ENCODE peak calls at places on chromosomes 12 and 14, in five cellular contexts. Q is HepG2, R is stomach, N is GM23338, G is suprapubic skin. A is an unnamed sample.
A peak's percentile ranks its signal among the peaks of the same experiment; 100 is the strongest.

GRCh38 chr12:107891967-107892366 is 117.5 kb downstream of the ASCL4 start:
- DNase-seq in N (peak; percentile 77), Q (no peak), G (no peak), R (no peak), A (no peak)

GRCh38 chr14:41718477-41719166 is 111.9 kb downstream of the LRFN5 start:
- DNase-seq in R (no peak), N (no peak), Q (no peak), G (no peak), A (no peak)

GRCh38 chr12:15806826-15807225 is 17.6 kb upstream of the EPS8 start:
- DNase-seq in G (no peak), R (no peak), N (no peak), Q (no peak), A (no peak)

GRCh38 chr12:46455648-46456352 is 83.2 kb upstream of the SLC38A2 start:
- DNase-seq in N (no peak), R (peak; percentile 46), Q (peak; percentile 77), G (no peak), A (no peak)

GRCh38 chr12:128644664-128645296 is 179.0 kb downstream of the SLC15A4 start:
- DNase-seq in R (peak; percentile 40), N (peak; percentile 69), Q (peak; percentile 3), G (no peak), A (no peak)

GRCh38 chr12:68406134-68406576 is 74.0 kb upstream of the MDM1 start:
- DNase-seq in Q (peak; percentile 10), G (peak; percentile 93), N (peak; percentile 52), R (peak; percentile 88), A (peak; percentile 92)

GRCh38 chr12:65696227-65696626 is 128.1 kb upstream of the HMGA2 start:
- DNase-seq in N (no peak), G (no peak), R (no peak), Q (no peak), A (no peak)

GRCh38 chr12:7351177-7351576 is 47.3 kb downstream of the ACSM4 start:
- DNase-seq in N (no peak), R (no peak), Q (no peak), G (no peak), A (no peak)

GRCh38 chr14:56131865-56132830 is 13.9 kb downstream of the PELI2 start:
- DNase-seq in N (peak; percentile 24), Q (no peak), G (no peak), R (no peak), A (no peak)

GRCh38 chr12:104506691-104507401 is 50.1 kb downstream of the CHST11 start:
- DNase-seq in N (peak; percentile 63), Q (no peak), R (no peak), G (no peak), A (no peak)

GRCh38 chr12:128259556-128260070 is 7.4 kb upstream of the TMEM132C start:
- DNase-seq in R (no peak), G (no peak), N (peak; percentile 41), Q (peak; percentile 24), A (no peak)

GRCh38 chr12:66467932-66468331 is 165.6 kb downstream of the HELB start:
- DNase-seq in N (peak; percentile 23), R (no peak), G (no peak), Q (no peak), A (no peak)

GRCh38 chr14:29630566-29631160 is 297.0 kb downstream of the PRKD1 start:
- DNase-seq in R (no peak), Q (no peak), N (no peak), G (no peak), A (no peak)

GRCh38 chr12:116336542-116337065 is 59.1 kb upstream of the MED13L start:
- DNase-seq in R (peak; percentile 31), N (no peak), G (peak; percentile 40), Q (no peak), A (no peak)

GRCh38 chr12:124774054-124774461 is 89.6 kb downstream of the SCARB1 start:
- DNase-seq in G (no peak), N (no peak), Q (no peak), R (no peak), A (no peak)

GRCh38 chr14:60348211-60348610 is 99.2 kb downstream of the PPM1A start:
- DNase-seq in R (no peak), N (peak; percentile 52), Q (no peak), G (no peak), A (no peak)

GRCh38 chr14:90495357-90496276 is 98.8 kb downstream of the CALM1 start:
- DNase-seq in Q (peak; percentile 53), N (peak; percentile 96), G (peak; percentile 37), R (peak; percentile 64), A (no peak)

GRCh38 chr12:121786441-121786825 is 7.1 kb downstream of the RHOF start:
- DNase-seq in Q (peak; percentile 68), N (no peak), G (no peak), R (peak; percentile 85), A (peak; percentile 83)

GRCh38 chr12:116982721-116983502 is 72.2 kb downstream of the FBXW8 start:
- DNase-seq in Q (no peak), N (no peak), G (no peak), R (no peak), A (no peak)

GRCh38 chr14:51342226-51342625 is 102.2 kb downstream of the TMX1 start:
- DNase-seq in R (no peak), G (no peak), N (no peak), Q (peak; percentile 7), A (no peak)

GRCh38 chr14:58152569-58152857 is 500 bp upstream of the ARMH4 start:
- DNase-seq in N (no peak), R (no peak), Q (no peak), G (no peak), A (no peak)

GRCh38 chr14:64704743-64705405 is 650 bp downstream of the PLEKHG3 start:
- DNase-seq in Q (no peak), R (peak; percentile 57), G (peak; percentile 83), N (no peak), A (no peak)

GRCh38 chr12:129559756-129560155 is 344.1 kb downstream of the TMEM132D start:
- DNase-seq in Q (no peak), R (no peak), N (no peak), G (no peak), A (no peak)

GRCh38 chr14:29536886-29537511 is 390.6 kb downstream of the PRKD1 start:
- DNase-seq in N (no peak), Q (peak; percentile 25), G (no peak), R (no peak), A (no peak)

GRCh38 chr12:96240656-96241055 is 46.5 kb downstream of the ELK3 start:
- DNase-seq in R (no peak), Q (no peak), N (no peak), G (no peak), A (no peak)

GRCh38 chr12:96239711-96240234 is 45.6 kb downstream of the ELK3 start:
- DNase-seq in Q (no peak), N (no peak), G (no peak), R (no peak), A (peak; percentile 60)

GRCh38 chr12:96242597-96242996 is 48.4 kb downstream of the ELK3 start:
- DNase-seq in R (no peak), Q (no peak), G (peak; percentile 82), N (no peak), A (no peak)

GRCh38 chr12:96240251-96240650 is 46.1 kb downstream of the ELK3 start:
- DNase-seq in N (no peak), R (no peak), G (no peak), Q (no peak), A (no peak)

DNA sequence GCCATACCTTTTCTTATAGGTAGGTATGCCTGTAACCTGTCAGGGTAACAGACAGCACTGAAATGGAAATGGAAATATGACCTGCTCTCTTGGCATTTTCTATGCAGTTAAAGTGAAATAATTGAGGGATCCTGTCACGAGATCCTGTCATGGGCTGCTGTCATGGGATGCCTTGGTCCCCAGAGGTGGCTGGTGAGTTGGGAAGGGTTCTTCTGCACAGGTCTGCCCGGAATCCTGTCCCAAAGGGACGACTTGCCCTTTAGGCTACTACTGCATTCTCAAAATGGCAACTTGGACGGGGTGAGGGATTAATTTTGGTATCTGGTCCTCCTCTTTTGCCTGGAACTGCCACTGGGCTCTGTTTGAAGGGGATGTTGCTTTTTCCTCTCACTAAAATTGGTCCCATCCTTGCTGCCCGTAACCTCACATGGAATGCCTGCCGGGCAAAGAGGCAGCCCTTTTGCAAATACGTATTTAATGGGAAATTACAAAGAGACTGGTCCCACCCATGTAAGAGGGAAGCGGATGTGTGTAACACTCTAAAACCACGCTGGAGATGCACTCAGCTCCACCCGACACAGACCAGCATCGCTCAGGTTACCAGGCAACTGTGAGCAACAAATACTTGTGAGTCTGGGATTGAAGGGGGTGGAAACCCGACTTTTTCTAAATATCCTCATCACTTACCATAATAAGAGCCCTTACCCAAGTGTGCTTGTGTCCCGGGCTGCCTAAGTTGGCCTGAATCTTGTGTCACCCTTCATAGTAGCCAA is 47.5 kb downstream of the ELK3 start:
- DNase-seq in R (no peak), Q (no peak), N (peak; percentile 27), G (peak; percentile 85), A (no peak)
- TF ChIP-seq POLR2AphosphoS5 in R (peak; percentile 52), Q (no peak), N (no peak), G (peak; percentile 61), A (no peak)

GRCh38 chr12:123266679-123267277 is 4.9 kb downstream of the CDK2AP1 start:
- DNase-seq in Q (no peak), R (no peak), N (no peak), G (no peak), A (no peak)

GRCh38 chr12:123263196-123263817 is 8.3 kb downstream of the CDK2AP1 start:
- DNase-seq in R (no peak), N (no peak), G (no peak), Q (no peak), A (no peak)

GRCh38 chr12:123265851-123266678 is 5.6 kb downstream of the CDK2AP1 start:
- DNase-seq in Q (no peak), R (no peak), N (no peak), G (no peak), A (no peak)

GRCh38 chr12:123267335-123267920 is 4.2 kb downstream of the CDK2AP1 start:
- DNase-seq in N (no peak), Q (no peak), R (no peak), G (no peak), A (no peak)

GRCh38 chr12:123264642-123265041 is 7.0 kb downstream of the CDK2AP1 start:
- DNase-seq in N (peak; percentile 74), Q (peak; percentile 39), G (no peak), R (no peak), A (no peak)
- TF ChIP-seq CTCF in N (peak; percentile 50), Q (peak; percentile 72), G (no peak), R (no peak), A (no peak)

DNA sequence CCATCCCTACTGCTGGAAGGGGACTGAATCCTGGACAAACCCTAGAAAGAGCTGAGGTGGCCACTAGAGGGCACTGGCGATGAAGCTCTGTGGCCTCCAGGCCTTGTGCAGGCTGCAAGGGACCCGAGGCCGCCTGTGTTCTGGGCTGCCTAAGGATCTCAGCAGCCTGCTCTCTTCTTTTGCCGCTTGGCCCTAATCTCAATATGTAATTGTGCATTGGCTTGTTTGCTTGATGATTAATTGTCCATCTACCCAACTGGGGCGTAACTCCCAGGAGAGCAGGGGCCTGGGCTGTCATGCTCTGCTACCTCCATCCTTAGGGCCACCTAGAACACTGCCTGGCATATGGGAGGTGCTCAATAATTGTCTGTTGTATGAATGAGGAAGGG is 73.8 kb downstream of the SYNE3 start:
- DNase-seq in N (peak; percentile 85), R (peak; percentile 84), Q (peak; percentile 66), G (no peak), A (peak; percentile 58)
- TF ChIP-seq POLR2AphosphoS5 in N (no peak), R (no peak), Q (no peak), G (no peak), A (peak; percentile 47)

DNA sequence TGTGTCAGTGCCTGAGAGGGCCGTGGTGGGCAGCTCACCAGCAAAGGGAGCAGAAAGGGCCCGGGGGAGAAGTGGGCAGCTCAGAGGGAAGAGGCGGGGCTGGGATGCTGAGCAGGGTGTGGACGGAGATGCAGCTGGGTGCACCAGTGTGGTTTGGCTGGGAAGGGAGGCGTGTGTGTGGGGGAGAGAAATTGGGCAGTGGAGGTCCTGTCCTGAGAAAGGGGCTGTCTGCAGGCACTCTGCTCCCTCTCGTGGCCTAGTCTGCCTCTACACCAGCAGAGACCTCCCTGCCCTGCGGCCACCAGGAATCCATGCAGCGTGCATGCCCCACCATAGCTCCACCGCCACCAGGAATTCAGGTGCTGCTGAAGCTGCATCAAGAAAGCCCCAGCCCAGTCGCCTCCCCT is 6.4 kb downstream of the TMEM121 start:
- DNase-seq in R (no peak), N (peak; percentile 8), Q (peak; percentile 56), G (no peak), A (no peak)
- TF ChIP-seq CTCF in R (peak; percentile 23), N (no peak), Q (peak; percentile 81), G (no peak), A (no peak)